ENCODE peak calls at places on chromosome 11, in seven cellular contexts. J is GM12891, E is K562, L is H1, P is SK-N-SH, W is HepG2, F is GM12878. S is an unnamed sample.

GRCh38 chr11:88972210-88972609 is 93.6 kb downstream of the GRM5 start:
- DNase-seq in J (no peak), E (no peak), L (no peak), P (no peak), W (no peak), F (no peak), S (no peak)

GRCh38 chr11:103924166-103925013 is 112.0 kb upstream of the DDI1 start:
- DNase-seq in J (no peak), E (no peak), L (no peak), P (no peak), W (no peak), F (no peak), S (no peak)

GRCh38 chr11:6418199-6418957 is 516 bp downstream of the APBB1 start:
- DNase-seq in J (no peak), E (no peak), L (no peak), P (no peak), W (no peak), F (no peak), S (no peak)

GRCh38 chr11:95693298-95693697 is 96.3 kb downstream of the FAM76B start:
- DNase-seq in J (no peak), E (no peak), L (no peak), P (no peak), W (no peak), F (no peak), S (no peak)

GRCh38 chr11:94543695-94544581 is at the start of gene FUT4:
- DNase-seq in J (peak), E (peak), L (peak), P (peak), W (peak), F (no peak), S (peak)

GRCh38 chr11:3221408-3222002 is 2.9 kb upstream of the MRGPRG start:
- DNase-seq in J (no peak), E (no peak), L (no peak), P (peak), W (no peak), F (no peak), S (peak)

GRCh38 chr11:92663539-92663938 is 305.9 kb upstream of the MTNR1B start:
- DNase-seq in J (no peak), E (no peak), L (no peak), P (no peak), W (no peak), F (no peak), S (no peak)

GRCh38 chr11:11622772-11623531 is 1.1 kb upstream of the GALNT18 start:
- DNase-seq in J (no peak), E (no peak), L (no peak), P (peak), W (peak), F (no peak), S (no peak)

GRCh38 chr11:107928767-107929507 is 689 bp downstream of the RAB39A start:
- DNase-seq in J (no peak), E (no peak), L (peak), P (peak), W (no peak), F (no peak), S (no peak)

GRCh38 chr11:129643031-129643721 is 172.5 kb upstream of the TMEM45B start:
- DNase-seq in J (no peak), E (no peak), L (no peak), P (no peak), W (no peak), F (no peak), S (no peak)

GRCh38 chr11:12066799-12067508 is 43.4 kb upstream of the MICAL2 start:
- DNase-seq in J (no peak), E (no peak), L (no peak), P (no peak), W (peak), F (no peak), S (no peak)

GRCh38 chr11:89361738-89362137 is 129.4 kb downstream of the NOX4 start:
- DNase-seq in J (no peak), E (no peak), L (no peak), P (no peak), W (no peak), F (no peak), S (no peak)

GRCh38 chr11:11988099-11988651 is 20.3 kb downstream of the DKK3 start:
- DNase-seq in J (no peak), E (no peak), L (no peak), P (no peak), W (no peak), F (no peak), S (no peak)

GRCh38 chr11:32420937-32421532 is 14.3 kb downstream of the WT1 start:
- DNase-seq in J (no peak), E (peak), L (no peak), P (peak), W (no peak), F (peak), S (no peak)

GRCh38 chr11:27390959-27391326 is 27.9 kb upstream of the CCDC34 start:
- DNase-seq in J (no peak), E (no peak), L (no peak), P (no peak), W (no peak), F (no peak), S (no peak)

GRCh38 chr11:85541683-85542082 is 85.5 kb downstream of the DLG2 start:
- DNase-seq in J (no peak), E (no peak), L (no peak), P (no peak), W (no peak), F (no peak), S (no peak)

GRCh38 chr11:93099811-93100210 is 98.0 kb downstream of the SLC36A4 start:
- DNase-seq in J (no peak), E (no peak), L (no peak), P (no peak), W (no peak), F (no peak), S (no peak)

GRCh38 chr11:2567026-2567671 is 122.3 kb downstream of the KCNQ1 start:
- DNase-seq in J (no peak), E (no peak), L (no peak), P (no peak), W (peak), F (no peak), S (no peak)

GRCh38 chr11:57474751-57475115 is 14.4 kb downstream of the RTN4RL2 start:
- DNase-seq in J (no peak), E (no peak), L (no peak), P (peak), W (no peak), F (no peak), S (no peak)
- TF ChIP-seq TAF1 in J (no peak), E (no peak), L (no peak), P (no peak), W (no peak), F (no peak), S (no peak)

GRCh38 chr11:19834761-19835160 is 122.1 kb downstream of the NAV2 start:
- DNase-seq in J (no peak), E (no peak), L (no peak), P (no peak), W (no peak), F (no peak), S (no peak)

GRCh38 chr11:19843106-19843505 is 130.5 kb downstream of the NAV2 start:
- DNase-seq in J (no peak), E (no peak), L (no peak), P (no peak), W (no peak), F (no peak), S (no peak)

GRCh38 chr11:19836666-19837065 is 124.0 kb downstream of the NAV2 start:
- DNase-seq in J (no peak), E (no peak), L (no peak), P (no peak), W (no peak), F (no peak), S (no peak)

GRCh38 chr11:19842505-19842904 is 129.9 kb downstream of the NAV2 start:
- DNase-seq in J (no peak), E (no peak), L (no peak), P (no peak), W (no peak), F (no peak), S (no peak)

DNA sequence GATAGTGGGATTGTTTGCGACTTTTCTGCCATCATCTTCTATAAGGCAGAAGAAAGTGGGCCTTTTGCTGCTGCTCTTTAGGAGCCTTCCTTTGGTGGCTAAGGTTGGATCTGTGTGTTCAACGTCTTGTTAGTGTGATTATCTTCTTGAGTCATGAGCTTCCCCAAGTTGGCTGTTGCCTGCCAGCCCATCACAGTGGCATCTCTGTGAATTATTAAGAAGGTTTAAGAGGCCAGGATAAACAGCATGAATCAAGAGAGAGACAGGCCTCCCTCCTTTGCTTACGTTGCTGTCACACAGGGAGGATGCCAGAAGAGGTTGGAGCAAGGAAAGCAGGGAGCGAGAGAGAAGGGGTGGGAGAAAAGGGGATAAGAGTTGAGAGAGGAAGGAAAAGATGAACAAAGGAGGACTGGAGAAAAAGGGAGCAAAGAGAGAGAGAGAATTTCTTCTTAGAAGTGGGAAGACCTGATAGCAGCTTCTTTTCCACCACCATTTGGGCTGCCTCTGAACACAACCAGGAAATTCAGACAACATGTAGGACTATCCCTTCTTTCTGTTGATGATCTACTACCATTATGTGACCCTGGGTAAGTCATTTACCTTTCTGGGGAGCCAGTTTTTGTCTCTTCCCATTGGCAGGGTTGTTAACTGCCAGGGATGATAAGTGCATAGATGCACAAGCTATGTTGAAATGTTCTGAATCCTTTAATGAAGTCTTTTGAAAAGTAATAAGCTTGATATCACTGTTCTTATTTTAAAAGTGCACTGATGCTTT is 126.5 kb downstream of the NAV2 start:
- DNase-seq in J (no peak), E (no peak), L (no peak), P (no peak), W (no peak), F (no peak), S (no peak)
- TF ChIP-seq POLR2AphosphoS5 in J (no peak), E (no peak), L (no peak), P (no peak), W (no peak), F (no peak), S (no peak)

GRCh38 chr11:37108436-37109204 is 510.6 kb upstream of the RAG2 start:
- DNase-seq in J (no peak), E (no peak), L (no peak), P (no peak), W (no peak), F (no peak), S (no peak)
- TF ChIP-seq TAF1 in J (no peak), E (no peak), L (no peak), P (no peak), W (no peak), F (no peak), S (no peak)

DNA sequence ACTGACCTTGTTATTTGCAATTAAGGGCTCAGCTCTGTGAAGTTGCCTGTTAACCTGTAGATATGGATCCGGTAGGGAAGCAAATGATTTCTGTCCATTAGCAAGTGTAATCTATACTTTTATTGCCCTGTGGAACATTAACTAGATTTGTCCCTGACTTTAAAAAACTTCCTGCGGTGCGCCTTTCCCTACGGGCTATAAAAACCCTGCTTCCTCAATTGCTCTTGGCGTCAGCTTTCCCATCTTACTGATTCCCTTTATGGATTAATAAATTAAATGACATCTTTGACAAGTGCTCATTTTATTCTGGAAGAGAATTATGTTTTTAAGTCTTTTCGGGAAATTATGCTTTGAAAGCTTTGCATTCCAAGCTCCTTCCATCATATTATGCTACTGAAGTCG is 18.3 kb upstream of the CLMP start:
- DNase-seq in J (no peak), E (no peak), L (peak), P (no peak), W (no peak), F (no peak), S (no peak)
- TF ChIP-seq POLR2AphosphoS5 in J (no peak), E (no peak), L (no peak), P (no peak), W (no peak), F (no peak), S (no peak)

GRCh38 chr11:8760896-8761295 is 78.3 kb downstream of the RPL27A start:
- DNase-seq in J (no peak), E (no peak), L (no peak), P (no peak), W (no peak), F (no peak), S (no peak)
- TF ChIP-seq TAF1 in J (no peak), E (no peak), L (no peak), P (no peak), W (no peak), F (no peak), S (no peak)

GRCh38 chr11:65793144-65793581 is 6.3 kb downstream of the OVOL1 start:
- DNase-seq in J (no peak), E (no peak), L (no peak), P (peak), W (no peak), F (no peak), S (no peak)
- TF ChIP-seq POLR2AphosphoS5 in J (no peak), E (no peak), L (no peak), P (no peak), W (no peak), F (no peak), S (no peak)

DNA sequence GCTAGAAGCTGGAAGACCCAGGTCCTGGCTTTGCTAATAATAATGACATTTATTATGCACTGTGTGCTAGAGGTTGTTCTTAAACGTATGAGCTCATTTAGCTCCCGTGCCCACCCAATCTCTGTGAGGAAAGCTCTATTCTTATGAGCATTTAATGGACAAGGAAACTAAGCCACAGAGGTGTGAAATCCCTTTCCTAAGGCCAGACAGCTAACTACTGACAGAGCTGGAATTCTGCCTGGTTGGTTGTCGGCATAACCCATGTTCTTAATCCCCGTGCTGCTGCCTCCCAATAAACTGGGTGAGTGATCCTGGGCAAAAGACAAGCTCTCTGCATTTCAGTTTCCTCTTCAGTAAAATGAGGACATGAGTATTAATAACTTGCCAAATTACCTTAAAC is 49.4 kb downstream of the SNX19 start:
- DNase-seq in J (no peak), E (no peak), L (no peak), P (no peak), W (no peak), F (no peak), S (no peak)
- TF ChIP-seq TAF1 in J (no peak), E (no peak), L (no peak), P (no peak), W (no peak), F (no peak), S (no peak)

GRCh38 chr11:69000391-69000790 is 12.7 kb downstream of the MRGPRF start:
- DNase-seq in J (no peak), E (no peak), L (no peak), P (no peak), W (no peak), F (no peak), S (peak)

GRCh38 chr11:68999093-68999747 is 13.8 kb downstream of the MRGPRF start:
- DNase-seq in J (no peak), E (no peak), L (no peak), P (no peak), W (no peak), F (no peak), S (no peak)

GRCh38 chr11:69002101-69002742 is 10.8 kb downstream of the MRGPRF start:
- DNase-seq in J (no peak), E (no peak), L (no peak), P (no peak), W (no peak), F (no peak), S (peak)

GRCh38 chr11:69001301-69002081 is 11.6 kb downstream of the MRGPRF start:
- DNase-seq in J (no peak), E (no peak), L (no peak), P (peak), W (no peak), F (no peak), S (peak)

GRCh38 chr11:69000831-69001245 is 12.2 kb downstream of the MRGPRF start:
- DNase-seq in J (no peak), E (no peak), L (no peak), P (peak), W (peak), F (no peak), S (peak)
- TF ChIP-seq POLR2AphosphoS5 in J (no peak), E (no peak), L (no peak), P (no peak), W (no peak), F (no peak), S (no peak)

GRCh38 chr11:76115555-76115954 is 90.7 kb downstream of the WNT11 start:
- DNase-seq in J (no peak), E (no peak), L (no peak), P (no peak), W (no peak), F (no peak), S (no peak)
- TF ChIP-seq TAF1 in J (no peak), E (no peak), L (no peak), P (no peak), W (no peak), F (no peak), S (no peak)

DNA sequence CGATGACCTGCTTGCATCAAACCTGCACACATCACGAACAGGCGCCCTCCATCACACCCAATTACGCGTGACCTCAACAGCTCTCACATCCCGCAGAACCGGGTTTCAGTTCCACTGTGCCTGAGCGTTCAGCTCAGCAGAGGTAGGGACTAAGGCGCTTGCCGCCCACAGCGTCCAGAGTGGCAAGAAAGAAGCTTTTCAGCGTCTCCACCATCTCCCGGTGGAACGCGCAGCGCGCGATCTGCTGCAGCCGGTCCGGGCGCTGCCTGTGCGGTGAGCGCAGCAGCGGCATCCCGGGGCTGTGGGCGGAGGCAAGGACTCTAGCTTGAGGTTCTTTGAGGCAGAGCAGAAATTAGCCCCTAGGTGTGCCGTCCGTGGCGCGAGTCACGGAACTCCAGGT is 1.5 kb upstream of the CALCA start:
- DNase-seq in J (no peak), E (no peak), L (peak), P (peak), W (no peak), F (no peak), S (no peak)
- TF ChIP-seq POLR2AphosphoS5 in J (no peak), E (no peak), L (no peak), P (no peak), W (no peak), F (no peak), S (no peak)